ENCODE peak calls at places on chromosomes 13 and 19, in nine cellular contexts. F, H, M, E, I, W, B, R and K are unnamed samples.

GRCh38 chr19:7386308-7386707 is 37.6 kb downstream of the ARHGEF18 start:
- DNase-seq in E (no peak), H (no peak), B (no peak), R (no peak), I (no peak), F (no peak), W (no peak), M (no peak), K (peak; percentile 49)

GRCh38 chr19:32416749-32417469 is 11.3 kb downstream of the DPY19L3 start:
- DNase-seq in E (no peak), I (peak; percentile 55), H (no peak), W (no peak), R (no peak), M (peak; percentile 71), F (no peak), B (peak; percentile 18), K (no peak)

GRCh38 chr13:26619321-26619720 is 61.8 kb downstream of the WASF3 start:
- DNase-seq in F (no peak), B (peak; percentile 86), E (no peak), W (no peak), I (peak; percentile 89), M (peak; percentile 92), R (no peak), H (no peak), K (no peak)

GRCh38 chr13:50512602-50513527 is 330.6 kb downstream of the DLEU7 start:
- DNase-seq in M (peak; percentile 41), I (peak; percentile 66), H (peak; percentile 55), W (peak; percentile 65), B (peak; percentile 69), E (peak; percentile 59), F (no peak), R (no peak), K (peak; percentile 79)

GRCh38 chr13:77031869-77032268 is 4.9 kb upstream of the FBXL3 start:
- DNase-seq in I (no peak), W (no peak), R (no peak), E (no peak), B (no peak), M (no peak), F (no peak), H (no peak), K (no peak)

GRCh38 chr19:438416-438958 is 22.3 kb downstream of the SHC2 start:
- DNase-seq in E (no peak), R (no peak), H (no peak), I (no peak), W (no peak), M (no peak), F (no peak), B (no peak), K (no peak)

GRCh38 chr19:7983286-7983950 is 22.0 kb downstream of the ELAVL1 start:
- DNase-seq in F (no peak), W (no peak), M (no peak), I (no peak), B (no peak), R (no peak), H (no peak), E (no peak), K (no peak)

GRCh38 chr19:19211499-19212432 is at the start of gene NCAN:
- DNase-seq in I (no peak), B (no peak), R (no peak), H (no peak), E (no peak), M (no peak), F (no peak), W (no peak), K (no peak)

GRCh38 chr19:13849991-13850909 is 26.7 kb upstream of the NANOS3 start:
- DNase-seq in E (peak; percentile 76), W (peak; percentile 78), M (peak; percentile 62), B (peak; percentile 79), F (no peak), H (peak; percentile 82), R (peak; percentile 86), I (peak; percentile 73), K (peak; percentile 64)

GRCh38 chr19:20999731-21000352 is 20.6 kb upstream of the ZNF430 start:
- DNase-seq in R (peak; percentile 92), W (peak; percentile 83), B (peak; percentile 88), M (peak; percentile 92), F (peak; percentile 40), H (peak; percentile 12), I (peak; percentile 66), E (peak; percentile 77), K (peak; percentile 67)

GRCh38 chr19:14580623-14581237 is 2.2 kb upstream of the CLEC17A start:
- DNase-seq in R (no peak), E (no peak), W (no peak), H (no peak), M (no peak), I (no peak), B (no peak), F (no peak), K (peak; percentile 73)

GRCh38 chr13:85586422-85586831 is 212.8 kb downstream of the SLITRK6 start:
- DNase-seq in R (no peak), F (no peak), E (no peak), M (peak; percentile 46), H (no peak), B (peak; percentile 32), W (no peak), I (peak; percentile 2), K (no peak)

GRCh38 chr19:13097331-13098258 is 5.1 kb downstream of the LYL1 start:
- DNase-seq in H (peak; percentile 52), B (no peak), M (no peak), W (no peak), F (no peak), I (no peak), E (peak; percentile 67), R (no peak), K (no peak)

GRCh38 chr13:34897220-34897619 is 44.9 kb upstream of the NBEA start:
- DNase-seq in M (no peak), B (no peak), F (no peak), H (no peak), E (no peak), W (no peak), R (no peak), I (no peak), K (no peak)

GRCh38 chr19:34482380-34483250 is 1.1 kb downstream of the WTIP start:
- DNase-seq in W (no peak), H (peak; percentile 30), F (no peak), I (peak; percentile 32), E (no peak), M (peak; percentile 36), B (peak; percentile 46), R (no peak), K (no peak)

GRCh38 chr19:34480491-34480890 is 1.1 kb upstream of the WTIP start:
- DNase-seq in R (no peak), H (no peak), I (no peak), W (no peak), E (no peak), B (no peak), F (no peak), M (no peak), K (no peak)

GRCh38 chr19:34481861-34482379 is 362 bp downstream of the WTIP start:
- DNase-seq in H (peak; percentile 24), W (no peak), I (peak; percentile 56), M (peak; percentile 56), E (no peak), F (no peak), B (peak; percentile 47), R (no peak), K (no peak)

GRCh38 chr19:34479396-34479795 is 2.2 kb upstream of the WTIP start:
- DNase-seq in E (no peak), M (no peak), B (no peak), F (no peak), R (no peak), W (no peak), H (no peak), I (no peak), K (no peak)

GRCh38 chr19:34480971-34481821 is at the start of gene WTIP:
- DNase-seq in H (peak; percentile 82), E (peak; percentile 67), I (peak; percentile 87), M (peak; percentile 75), R (peak; percentile 64), B (peak; percentile 82), W (peak; percentile 72), F (peak; percentile 28), K (no peak)
- TF ChIP-seq CTCF in H (no peak), E (no peak), I (no peak), M (no peak), R (no peak), B (no peak), W (no peak), F (no peak), K (no peak)

GRCh38 chr19:3187662-3188511 is 2.2 kb downstream of the NCLN start:
- DNase-seq in M (no peak), H (no peak), R (no peak), E (no peak), F (no peak), W (no peak), I (no peak), B (no peak), K (no peak)
- H3K4me3 ChIP-seq in M (no peak overlapping the region), H (no peak overlapping the region), R (no peak overlapping the region), E (no peak overlapping the region), F (no peak overlapping the region), W (no peak overlapping the region), I (peak overlapping the region; percentile 86), B (no peak overlapping the region), K (no peak overlapping the region)

GRCh38 chr19:37719927-37720265 is 335 bp upstream of the ZNF607 start:
- DNase-seq in B (no peak), H (no peak), R (no peak), F (no peak), I (no peak), M (no peak), W (no peak), E (no peak), K (no peak)
- TF ChIP-seq CTCF in B (no peak), H (peak; percentile 1), R (no peak), F (peak; percentile 4), I (no peak), M (no peak), W (no peak), E (no peak), K (no peak)

GRCh38 chr13:29304148-29304547 is 291.3 kb downstream of the SLC7A1 start:
- DNase-seq in H (no peak), W (no peak), R (no peak), I (no peak), B (no peak), E (no peak), M (no peak), F (no peak), K (no peak)
- H3K4me3 ChIP-seq in H (no peak overlapping the region), W (no peak overlapping the region), R (no peak overlapping the region), I (no peak overlapping the region), B (no peak overlapping the region), E (no peak overlapping the region), M (no peak overlapping the region), F (no peak overlapping the region), K (no peak overlapping the region)

DNA sequence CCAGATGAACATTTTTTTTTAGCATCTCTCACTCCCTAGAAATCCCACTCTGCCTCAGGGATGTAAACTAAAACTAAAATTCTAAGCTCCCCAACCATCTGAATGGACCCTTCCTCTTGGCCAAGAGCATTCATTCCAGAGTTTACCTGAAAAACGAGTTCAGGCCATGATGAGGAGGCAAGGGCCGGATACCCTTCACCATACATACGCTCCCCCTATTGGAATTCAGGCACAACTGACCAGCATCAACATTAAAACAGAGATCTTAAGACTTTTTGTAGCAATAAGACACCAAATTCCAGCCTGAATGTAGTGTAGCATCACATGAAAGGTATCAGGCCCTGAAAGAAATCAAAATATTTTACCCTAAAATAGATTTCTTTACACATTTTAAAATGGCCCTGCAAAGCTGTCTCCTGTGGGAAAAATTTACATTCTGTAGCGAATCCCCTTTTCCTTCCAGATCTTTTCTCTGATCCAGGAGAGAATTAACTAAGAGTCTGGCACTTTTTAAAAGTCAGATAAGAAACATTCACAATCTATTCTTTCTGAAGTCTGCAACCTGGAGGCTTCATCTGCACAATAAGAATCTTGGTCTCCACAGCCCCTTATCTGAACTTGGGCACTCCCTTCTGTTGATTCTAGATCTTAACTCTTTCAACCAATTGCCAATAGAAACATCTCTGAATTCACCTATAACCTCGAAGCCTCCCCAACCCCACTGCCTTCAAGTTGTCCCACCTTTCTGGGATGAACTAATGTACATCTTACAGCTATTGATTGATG is 888.5 kb downstream of the UQCRFS1 start:
- DNase-seq in H (no peak), B (no peak), W (no peak), I (no peak), R (no peak), F (no peak), M (no peak), E (no peak), K (no peak)
- TF ChIP-seq CTCF in H (no peak), B (no peak), W (no peak), I (no peak), R (no peak), F (no peak), M (peak; percentile 25), E (no peak), K (peak; percentile 3)